ENCODE peak calls at places on chromosomes 4 and X, in five cellular contexts. One of them, this sample, is unnamed.

GRCh38 chr4:132540797-132541196 is 608.3 kb upstream of the PCDH10 start:
- DNase-seq in T-helper 17 cell: no peak
- DNase-seq in AG20443: no peak
- DNase-seq in NCI-H1105 treated with DMSO at 0.1 percent for 48 hours: peak
- DNase-seq in non-pigmented ciliary epithelial cell: no peak
- DNase-seq in this sample: no peak

GRCh38 chrX:86421771-86422170 is 273.5 kb downstream of the DACH2 start:
- DNase-seq in T-helper 17 cell: no peak
- DNase-seq in non-pigmented ciliary epithelial cell: no peak
- DNase-seq in NCI-H1105 treated with DMSO at 0.1 percent for 48 hours: no peak
- DNase-seq in AG20443: no peak
- DNase-seq in this sample: no peak

GRCh38 chr4:304987-305680 is at the start of gene ZNF732:
- DNase-seq in non-pigmented ciliary epithelial cell: peak
- DNase-seq in AG20443: peak
- DNase-seq in T-helper 17 cell: no peak
- DNase-seq in NCI-H1105 treated with DMSO at 0.1 percent for 48 hours: no peak
- DNase-seq in this sample: no peak

GRCh38 chrX:773292-774025 is 142.9 kb downstream of the SHOX start:
- DNase-seq in T-helper 17 cell: no peak
- DNase-seq in AG20443: no peak
- DNase-seq in non-pigmented ciliary epithelial cell: no peak
- DNase-seq in NCI-H1105 treated with DMSO at 0.1 percent for 48 hours: no peak
- DNase-seq in this sample: no peak

GRCh38 chrX:22577181-22577580 is 304.5 kb downstream of the CBLL2 start:
- DNase-seq in T-helper 17 cell: no peak
- DNase-seq in non-pigmented ciliary epithelial cell: peak
- DNase-seq in NCI-H1105 treated with DMSO at 0.1 percent for 48 hours: no peak
- DNase-seq in AG20443: peak
- DNase-seq in this sample: no peak

GRCh38 chr4:53956053-53956452 is 108.4 kb downstream of the CHIC2 start:
- DNase-seq in AG20443: no peak
- DNase-seq in non-pigmented ciliary epithelial cell: no peak
- DNase-seq in T-helper 17 cell: no peak
- DNase-seq in NCI-H1105 treated with DMSO at 0.1 percent for 48 hours: no peak
- DNase-seq in this sample: no peak

GRCh38 chr4:101114936-101115372 is 232.4 kb downstream of the PPP3CA start:
- DNase-seq in AG20443: peak
- DNase-seq in non-pigmented ciliary epithelial cell: peak
- DNase-seq in NCI-H1105 treated with DMSO at 0.1 percent for 48 hours: no peak
- DNase-seq in T-helper 17 cell: no peak
- DNase-seq in this sample: no peak

GRCh38 chrX:78658851-78659744 is at the start of gene RTL3:
- DNase-seq in AG20443: peak
- DNase-seq in non-pigmented ciliary epithelial cell: no peak
- DNase-seq in T-helper 17 cell: no peak
- DNase-seq in NCI-H1105 treated with DMSO at 0.1 percent for 48 hours: no peak
- DNase-seq in this sample: no peak

GRCh38 chrX:149881081-149881711 is at the start of gene MAGEA8:
- DNase-seq in AG20443: no peak
- DNase-seq in NCI-H1105 treated with DMSO at 0.1 percent for 48 hours: no peak
- DNase-seq in T-helper 17 cell: no peak
- DNase-seq in non-pigmented ciliary epithelial cell: no peak
- DNase-seq in this sample: no peak

GRCh38 chrX:40062525-40063193 is 35.1 kb downstream of the BCOR start:
- DNase-seq in NCI-H1105 treated with DMSO at 0.1 percent for 48 hours: no peak
- DNase-seq in T-helper 17 cell: no peak
- DNase-seq in AG20443: no peak
- DNase-seq in non-pigmented ciliary epithelial cell: no peak
- DNase-seq in this sample: no peak

GRCh38 chr4:177275999-177276398 is 33.7 kb upstream of the NEIL3 start:
- DNase-seq in NCI-H1105 treated with DMSO at 0.1 percent for 48 hours: no peak
- DNase-seq in AG20443: no peak
- DNase-seq in T-helper 17 cell: no peak
- DNase-seq in non-pigmented ciliary epithelial cell: no peak
- DNase-seq in this sample: no peak

GRCh38 chr4:128847074-128847724 is 37.7 kb downstream of the JADE1 start:
- DNase-seq in AG20443: no peak
- DNase-seq in NCI-H1105 treated with DMSO at 0.1 percent for 48 hours: peak
- DNase-seq in T-helper 17 cell: no peak
- DNase-seq in non-pigmented ciliary epithelial cell: no peak
- DNase-seq in this sample: no peak

This sample was measured in LNCaP clone FGC.